ENCODE peak calls at places on chromosomes 16 and 17, in seven cellular contexts. Q is NCI-H69; A is stimulated activated naive CD4-positive, alpha-beta T cell treated with Interleukin-2 at 50 U/mL for 16 hours; E is esophagus muscularis mucosa; S is MG63; B is SJSA1; Y is activated naive CD8-positive, alpha-beta T cell treated with anti-CD3 and anti-CD28 coated beads, Interleukin-2, amount 50 U/mL, for 24 hours. C is an unnamed sample.

GRCh38 chr17:67359960-67360817 is 6.2 kb downstream of the PSMD12 start:
- DNase-seq in Q (peak; percentile 21), Y (peak; percentile 34), E (no peak), A (peak; percentile 25), S (peak; percentile 23), B (no peak), C (peak; percentile 30)

GRCh38 chr17:4381690-4382671 is 15.5 kb upstream of the UBE2G1 start:
- DNase-seq in E (no peak), B (no peak), Q (no peak), A (no peak), Y (no peak), S (no peak), C (no peak)

GRCh38 chr16:4852221-4852872 is 5.1 kb downstream of the UBN1 start:
- DNase-seq in S (peak; percentile 35), Y (no peak), B (no peak), E (no peak), Q (no peak), A (no peak), C (no peak)

GRCh38 chr17:51189628-51190027 is 23.4 kb downstream of the NME2 start:
- DNase-seq in B (no peak), A (no peak), S (no peak), Y (no peak), Q (no peak), E (no peak), C (no peak)

GRCh38 chr16:3787924-3788661 is 70.8 kb upstream of the TRAP1 start:
- DNase-seq in Y (no peak), A (no peak), B (no peak), S (no peak), Q (no peak), E (no peak), C (no peak)

GRCh38 chr16:30395155-30395991 is at the start of gene ZNF48:
- DNase-seq in B (peak; percentile 86), Y (peak; percentile 68), Q (peak; percentile 98), E (no peak), A (peak; percentile 51), S (peak; percentile 86), C (peak; percentile 57)

GRCh38 chr16:53892155-53892554 is 188.2 kb downstream of the FTO start:
- DNase-seq in Y (peak; percentile 56), B (peak; percentile 51), S (peak; percentile 69), E (no peak), Q (peak; percentile 61), A (peak; percentile 9), C (peak; percentile 52)

GRCh38 chr17:81043725-81044427 is 8.9 kb downstream of the BAIAP2 start:
- DNase-seq in S (peak; percentile 27), E (no peak), Q (no peak), A (no peak), Y (no peak), B (peak; percentile 71), C (no peak)

GRCh38 chr16:88455610-88456355 is 2.7 kb downstream of the ZFPM1 start:
- DNase-seq in Q (peak; percentile 70), B (no peak), E (no peak), S (no peak), A (peak; percentile 82), Y (peak; percentile 88), C (peak; percentile 85)